ENCODE peak calls at places on chromosome X, in four cellular contexts. A, K, O and R are unnamed samples.

GRCh38 chrX:74656079-74656745 is 41.8 kb upstream of the RLIM start:
- DNase-seq in A (no peak), O (no peak), K (peak; percentile 45), R (no peak)

GRCh38 chrX:57929373-57929772 is 19.1 kb upstream of the ZXDA start:
- DNase-seq in K (peak; percentile 45), O (no peak), A (peak; percentile 44), R (no peak)

GRCh38 chrX:111352424-111352823 is 59.6 kb downstream of the DCX start:
- DNase-seq in A (no peak), O (peak; percentile 21), K (peak; percentile 1), R (peak; percentile 38)

GRCh38 chrX:45762699-45763647 is 562.3 kb upstream of the DIPK2B start:
- DNase-seq in A (no peak), K (peak; percentile 37), O (no peak), R (no peak)

GRCh38 chrX:50756276-50756675 is 57.7 kb downstream of the SHROOM4 start:
- DNase-seq in A (no peak), O (no peak), K (no peak), R (no peak)

GRCh38 chrX:20060961-20061868 is 55.5 kb downstream of the MAP7D2 start:
- DNase-seq in O (no peak), K (no peak), A (peak; percentile 88), R (no peak)

GRCh38 chrX:46803140-46803539 is 33.7 kb upstream of the RP2 start:
- DNase-seq in O (no peak), K (peak; percentile 17), A (peak; percentile 22), R (no peak)

GRCh38 chrX:136523770-136524169 is 8.2 kb upstream of the VGLL1 start:
- DNase-seq in K (no peak), O (no peak), A (no peak), R (no peak)

GRCh38 chrX:154309041-154309775 is 13.6 kb downstream of the TKTL1 start:
- DNase-seq in A (no peak), K (no peak), O (no peak), R (no peak)

GRCh38 chrX:101219116-101219839 is at the start of gene DRP2:
- DNase-seq in K (peak; percentile 58), A (no peak), O (no peak), R (no peak)

GRCh38 chrX:133402042-133402453 is 13.2 kb downstream of the GPC4 start:
- DNase-seq in O (no peak), A (no peak), K (peak; percentile 65), R (no peak)

GRCh38 chrX:142054094-142054493 is 150.4 kb downstream of the MAGEC1 start:
- DNase-seq in K (no peak), O (no peak), A (no peak), R (no peak)

GRCh38 chrX:69319376-69319775 is 154.1 kb upstream of the PJA1 start:
- DNase-seq in O (peak; percentile 3), K (no peak), A (no peak), R (no peak)

GRCh38 chrX:10579018-10579752 is 41.2 kb downstream of the MID1 start:
- DNase-seq in O (no peak), A (no peak), K (peak; percentile 74), R (peak; percentile 15)

GRCh38 chrX:77003956-77004355 is 443.2 kb upstream of the FGF16 start:
- DNase-seq in O (no peak), A (no peak), K (peak; percentile 51), R (peak; percentile 5)

GRCh38 chrX:54248309-54248708 is 65.3 kb upstream of the FAM120C start:
- DNase-seq in O (no peak), K (peak; percentile 54), A (peak; percentile 38), R (peak; percentile 33)

GRCh38 chrX:23821847-23822246 is 38.9 kb downstream of the SAT1 start:
- DNase-seq in K (no peak), A (no peak), O (no peak), R (no peak)

GRCh38 chrX:72540318-72540717 is 32.3 kb downstream of the HDAC8 start:
- DNase-seq in O (peak; percentile 42), K (peak; percentile 41), A (peak; percentile 7), R (peak; percentile 8)

GRCh38 chrX:56766554-56767412 is 37.7 kb downstream of the NBDY start:
- DNase-seq in O (peak; percentile 19), K (peak; percentile 68), A (no peak), R (no peak)

GRCh38 chrX:122641826-122642225 is 542.3 kb upstream of the GRIA3 start:
- DNase-seq in A (no peak), K (peak; percentile 29), O (no peak), R (no peak)

GRCh38 chrX:133265331-133265730 is 47.2 kb upstream of the TFDP3 start:
- DNase-seq in A (no peak), O (no peak), K (no peak), R (no peak)

GRCh38 chrX:152989292-152989658 is 4.6 kb downstream of the PNMA5 start:
- DNase-seq in K (peak; percentile 25), A (no peak), O (no peak), R (no peak)

GRCh38 chrX:68784816-68785215 is 44.0 kb upstream of the EFNB1 start:
- DNase-seq in K (no peak), O (no peak), A (no peak), R (no peak)

GRCh38 chrX:72305286-72306084 is at the start of gene CITED1:
- DNase-seq in O (peak; percentile 65), K (peak; percentile 39), A (no peak), R (no peak)

GRCh38 chrX:6432211-6432610 is 102.7 kb downstream of the VCX3A start:
- DNase-seq in K (no peak), A (no peak), O (no peak), R (no peak)

GRCh38 chrX:38038501-38038900 is 32.1 kb downstream of the SYTL5 start:
- DNase-seq in K (no peak), A (no peak), O (no peak), R (no peak)

GRCh38 chrX:51876441-51876840 is 17.0 kb upstream of the MAGED1 start:
- DNase-seq in O (no peak), A (no peak), K (peak; percentile 60), R (no peak)

GRCh38 chrX:13001961-13002671 is 27.2 kb downstream of the TMSB4X start:
- DNase-seq in A (no peak), K (peak; percentile 32), O (no peak), R (no peak)

GRCh38 chrX:40962793-40963407 is 122.3 kb upstream of the USP9X start:
- DNase-seq in A (no peak), O (no peak), K (no peak), R (no peak)

GRCh38 chrX:111100191-111100590 is 4.2 kb downstream of the PAK3 start:
- DNase-seq in O (peak; percentile 69), K (peak; percentile 36), A (peak; percentile 25), R (peak; percentile 57)

GRCh38 chrX:48505481-48505880 is 3.3 kb upstream of the PORCN start:
- DNase-seq in O (no peak), A (no peak), K (no peak), R (no peak)

GRCh38 chrX:16445166-16445752 is 204.7 kb upstream of the S100G start:
- DNase-seq in A (peak; percentile 48), O (peak; percentile 41), K (peak; percentile 41), R (peak; percentile 48)

GRCh38 chrX:77160301-77160700 is 286.9 kb upstream of the FGF16 start:
- DNase-seq in O (no peak), A (peak; percentile 25), K (peak; percentile 37), R (no peak)

GRCh38 chrX:106484233-106484632 is 127.5 kb upstream of the RADX start:
- DNase-seq in A (no peak), O (no peak), K (peak; percentile 7), R (no peak)

GRCh38 chrX:71107762-71108360 is 1.3 kb upstream of the CXorf65 start:
- DNase-seq in K (no peak), A (no peak), O (no peak), R (no peak)

GRCh38 chrX:21733705-21734104 is 24.2 kb downstream of the SMPX start:
- DNase-seq in O (no peak), A (no peak), K (no peak), R (no peak)

GRCh38 chrX:41384041-41384705 is 50.2 kb downstream of the DDX3X start:
- DNase-seq in K (peak; percentile 75), O (no peak), A (peak; percentile 8), R (peak; percentile 76)

GRCh38 chrX:49876750-49877149 is 2.5 kb upstream of the USP27X start:
- DNase-seq in K (peak; percentile 42), A (peak; percentile 48), O (peak; percentile 49), R (peak; percentile 57)

GRCh38 chrX:148871422-148872152 is 371.2 kb downstream of the AFF2 start:
- DNase-seq in A (no peak), K (peak; percentile 81), O (no peak), R (no peak)

GRCh38 chrX:108230562-108230961 is 139.0 kb downstream of the ATG4A start:
- DNase-seq in O (no peak), A (no peak), K (no peak), R (no peak)

GRCh38 chrX:119477812-119478232 is 9.6 kb downstream of the SLC25A5 start:
- DNase-seq in K (peak; percentile 87), O (no peak), A (no peak), R (peak; percentile 79)
- TF ChIP-seq EZH2phosphoT487 in K (no peak), O (no peak), A (no peak), R (no peak)

DNA sequence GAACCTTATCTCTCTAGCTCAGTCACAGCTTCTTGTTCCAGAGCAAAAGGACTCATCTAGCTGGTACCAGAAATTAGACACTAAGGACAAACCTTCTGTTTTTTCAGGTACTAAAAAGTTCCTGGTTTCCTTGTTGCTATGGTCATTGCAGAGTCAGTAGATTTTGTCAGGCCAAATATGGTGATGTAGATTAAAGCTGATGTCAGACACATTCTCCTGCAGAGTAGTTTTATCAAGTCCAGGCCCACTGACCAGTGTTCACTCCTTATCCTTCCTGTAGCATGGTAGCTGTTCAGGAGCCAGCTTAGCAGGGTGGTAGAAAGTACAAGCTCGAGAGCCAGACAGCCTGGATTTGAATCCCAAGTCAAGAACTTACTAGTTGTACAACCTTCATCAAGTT is 17.8 kb downstream of the OCRL start:
- DNase-seq in K (no peak), O (no peak), A (no peak), R (no peak)
- H3K27ac ChIP-seq in K (no peak overlapping the region), O (no peak overlapping the region), A (no peak overlapping the region), R (peak overlapping the region; percentile 12)

DNA sequence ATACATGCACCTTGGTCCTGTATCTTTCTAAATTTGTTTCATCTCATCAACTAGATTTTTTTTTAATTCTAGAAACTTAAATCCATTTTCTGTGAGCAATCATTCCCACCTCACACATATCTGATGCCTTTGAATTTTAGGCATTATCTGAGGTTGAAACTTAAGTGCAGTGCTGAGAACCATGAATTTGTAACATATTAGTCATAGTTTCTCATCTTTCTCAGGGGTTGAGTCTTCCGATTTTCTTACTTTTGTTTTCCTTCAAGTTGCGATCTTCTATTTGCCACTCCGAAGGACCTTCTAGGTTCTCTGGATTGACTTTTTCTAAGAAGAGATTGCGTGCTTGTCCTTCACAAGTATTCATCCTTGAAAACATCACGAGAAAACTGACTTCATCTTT is 3.7 kb upstream of the NR0B1 start:
- DNase-seq in O (no peak), A (no peak), K (no peak), R (no peak)
- TF ChIP-seq EZH2phosphoT487 in O (no peak), A (no peak), K (no peak), R (no peak)

GRCh38 chrX:103441878-103442535 is 65.7 kb downstream of the BEX3 start:
- DNase-seq in K (no peak), O (no peak), A (no peak), R (no peak)

GRCh38 chrX:103439161-103439560 is 62.8 kb downstream of the BEX3 start:
- DNase-seq in O (no peak), K (no peak), A (no peak), R (no peak)

GRCh38 chrX:103442536-103442901 is 66.2 kb downstream of the BEX3 start:
- DNase-seq in O (no peak), A (no peak), K (peak; percentile 47), R (no peak)

GRCh38 chrX:103437147-103437873 is 61.0 kb downstream of the BEX3 start:
- DNase-seq in K (no peak), O (no peak), A (no peak), R (no peak)

GRCh38 chrX:103440621-103441020 is 64.3 kb downstream of the BEX3 start:
- DNase-seq in A (no peak), O (no peak), K (no peak), R (no peak)
- H3K27ac ChIP-seq in A (no peak overlapping the region), O (no peak overlapping the region), K (no peak overlapping the region), R (no peak overlapping the region)